ENCODE peak calls at places on chromosomes 4 and X, in nine cellular contexts. U is mucosa of descending colon; F is activated CD8-positive, alpha-beta memory T cell treated with anti-CD3 and anti-CD28 coated beads for 1 hour; I is NCI-H1694 treated with DMSO at 0.1 percent for 48 hours; W is immature natural killer cell; J is H7; V is aorta; T is NCI-H2081; Q is IMR-90. L is an unnamed sample.

GRCh38 chrX:54812306-54812705 is 4.8 kb downstream of the MAGED2 start:
- DNase-seq in F (no peak), J (no peak), W (no peak), V (no peak), Q (no peak), T (no peak), I (no peak), U (no peak), L (no peak)

GRCh38 chrX:39133971-39134370 is 332.7 kb downstream of the MID1IP1 start:
- DNase-seq in T (no peak), F (no peak), I (peak; percentile 8), J (no peak), V (no peak), Q (no peak), W (no peak), U (peak; percentile 40), L (peak; percentile 34)

GRCh38 chrX:138917781-138918180 is 206.3 kb upstream of the FGF13 start:
- DNase-seq in I (no peak), V (no peak), T (no peak), J (no peak), Q (peak; percentile 0), U (no peak), W (no peak), F (no peak), L (no peak)

GRCh38 chrX:40173662-40174593 is 76.2 kb upstream of the BCOR start:
- DNase-seq in V (no peak), Q (no peak), F (no peak), I (peak; percentile 60), T (peak; percentile 35), J (peak; percentile 81), W (no peak), U (peak; percentile 55), L (peak; percentile 56)

GRCh38 chr4:71697031-71697430 is 86.8 kb downstream of the GC start:
- DNase-seq in T (no peak), J (no peak), W (no peak), F (no peak), U (no peak), V (no peak), Q (no peak), I (no peak), L (no peak)

GRCh38 chr4:11765849-11766453 is 337.3 kb upstream of the HS3ST1 start:
- DNase-seq in Q (peak; percentile 37), I (no peak), T (peak; percentile 52), V (no peak), J (peak; percentile 47), U (no peak), F (no peak), W (no peak), L (no peak)

GRCh38 chrX:84189125-84189524 is 1.1 kb upstream of the RPS6KA6 start:
- DNase-seq in J (no peak), I (no peak), T (no peak), W (no peak), U (no peak), F (no peak), Q (no peak), V (no peak), L (no peak)

GRCh38 chr4:29131304-29131703 is 1588.9 kb upstream of the PCDH7 start:
- DNase-seq in J (no peak), W (no peak), T (no peak), Q (peak; percentile 4), F (no peak), U (no peak), V (no peak), I (no peak), L (no peak)

GRCh38 chr4:175339100-175339707 is 421.0 kb downstream of the ADAM29 start:
- DNase-seq in F (no peak), W (no peak), I (no peak), V (no peak), J (no peak), U (no peak), T (no peak), Q (peak; percentile 80), L (no peak)

GRCh38 chr4:139909036-139909435 is 243.4 kb downstream of the MGST2 start:
- DNase-seq in T (no peak), Q (no peak), W (no peak), F (no peak), I (no peak), U (no peak), V (no peak), J (no peak), L (no peak)

GRCh38 chrX:130172127-130172834 is 519 bp downstream of the RAB33A start:
- DNase-seq in J (peak; percentile 73), F (no peak), I (no peak), U (peak; percentile 24), T (no peak), Q (no peak), W (no peak), V (no peak), L (no peak)

GRCh38 chrX:66635360-66635759 is 3.5 kb downstream of the EDA2R start:
- DNase-seq in I (no peak), J (no peak), Q (peak; percentile 86), V (no peak), W (no peak), U (no peak), F (no peak), T (no peak), L (no peak)

GRCh38 chr4:117771647-117772337 is 262.5 kb upstream of the NDST3 start:
- DNase-seq in U (no peak), I (peak; percentile 43), F (no peak), V (no peak), Q (no peak), T (no peak), W (no peak), J (no peak), L (no peak)

GRCh38 chr4:20464381-20464780 is 212.7 kb downstream of the SLIT2 start:
- DNase-seq in Q (peak; percentile 77), T (no peak), I (no peak), W (no peak), F (no peak), V (no peak), U (no peak), J (no peak), L (no peak)

GRCh38 chr4:55125763-55126541 is 557 bp upstream of the KDR start:
- DNase-seq in U (no peak), V (no peak), F (no peak), T (no peak), Q (no peak), J (peak; percentile 32), W (no peak), I (no peak), L (no peak)

GRCh38 chr4:159267023-159267939 is 164.4 kb downstream of the RAPGEF2 start:
- DNase-seq in J (no peak), W (no peak), U (no peak), Q (peak; percentile 48), T (no peak), I (no peak), V (no peak), F (no peak), L (no peak)

GRCh38 chr4:102318105-102318504 is 27.2 kb downstream of the SLC39A8 start:
- DNase-seq in U (no peak), V (no peak), F (no peak), T (no peak), I (no peak), W (no peak), Q (no peak), J (no peak), L (no peak)

GRCh38 chr4:176437756-176438155 is 118.0 kb downstream of the SPCS3 start:
- DNase-seq in F (no peak), I (no peak), W (no peak), T (no peak), J (no peak), U (no peak), V (no peak), Q (peak; percentile 29), L (no peak)

GRCh38 chr4:56728512-56728911 is 47.4 kb upstream of the HOPX start:
- DNase-seq in J (no peak), V (no peak), W (no peak), I (no peak), T (peak; percentile 7), Q (peak; percentile 92), U (peak; percentile 70), F (no peak), L (peak; percentile 92)

GRCh38 chr4:164359881-164360280 is 394.1 kb upstream of the SMIM31 start:
- DNase-seq in J (no peak), V (no peak), U (no peak), T (no peak), Q (no peak), W (no peak), I (no peak), F (no peak), L (no peak)

GRCh38 chr4:76673361-76673760 is 224.6 kb downstream of the SOWAHB start:
- DNase-seq in W (no peak), U (no peak), F (no peak), I (no peak), J (no peak), Q (no peak), T (no peak), V (no peak), L (no peak)

GRCh38 chrX:80216086-80216485 is 201.5 kb downstream of the TBX22 start:
- DNase-seq in F (no peak), W (no peak), V (no peak), Q (no peak), T (no peak), U (no peak), I (no peak), J (no peak), L (no peak)

GRCh38 chrX:22559506-22559905 is 286.8 kb downstream of the CBLL2 start:
- DNase-seq in I (no peak), W (no peak), T (no peak), U (no peak), F (no peak), V (no peak), Q (peak; percentile 19), J (no peak), L (no peak)

L was measured in Peyer's patch.